ENCODE peak calls at places on chromosomes 16 and 17, in four cellular contexts. B is K562, Z is IMR-90, S is GM12878. T is an unnamed sample.

GRCh38 chr17:74612046-74612445 is 11.5 kb downstream of the CD300E start:
- DNase-seq in Z (no peak), B (no peak), S (no peak), T (no peak)

GRCh38 chr16:53898993-53899392 is 195.0 kb downstream of the FTO start:
- DNase-seq in S (no peak), B (no peak), Z (no peak), T (no peak)

GRCh38 chr16:72787130-72787518 is 260.8 kb downstream of the ZFHX3 start:
- DNase-seq in B (no peak), S (no peak), Z (no peak), T (no peak)

GRCh38 chr17:31156326-31156725 is 61.5 kb downstream of the NF1 start:
- DNase-seq in B (no peak), S (no peak), Z (peak; percentile 78), T (no peak)

GRCh38 chr17:61862105-61862574 is 1.2 kb downstream of the BRIP1 start:
- DNase-seq in B (no peak), Z (peak; percentile 42), S (no peak), T (no peak)

GRCh38 chr16:80680839-80681238 is 123.6 kb downstream of the CDYL2 start:
- DNase-seq in S (no peak), B (no peak), Z (no peak), T (no peak)

GRCh38 chr17:22516861-22517636 is 824.7 kb downstream of the KCNJ18 start:
- DNase-seq in Z (no peak), S (no peak), B (no peak), T (no peak)

GRCh38 chr16:85872666-85873561 is 26.0 kb upstream of the IRF8 start:
- DNase-seq in Z (no peak), B (no peak), S (no peak), T (no peak)

GRCh38 chr17:28501421-28502284 is 4.5 kb upstream of the FOXN1 start:
- DNase-seq in S (no peak), Z (no peak), B (no peak), T (no peak)

GRCh38 chr16:69106491-69107291 is 1.2 kb downstream of the HAS3 start:
- DNase-seq in Z (no peak), B (no peak), S (no peak), T (peak; percentile 36)

GRCh38 chr17:75535119-75535537 is 9.6 kb downstream of the LLGL2 start:
- DNase-seq in B (no peak), S (peak; percentile 26), Z (no peak), T (no peak)

GRCh38 chr17:12512712-12513355 is 152.9 kb upstream of the MYOCD start:
- DNase-seq in B (no peak), S (no peak), Z (peak; percentile 77), T (no peak)

GRCh38 chr17:78401246-78401645 is 22.8 kb downstream of the PGS1 start:
- DNase-seq in Z (peak; percentile 31), S (no peak), B (no peak), T (no peak)

GRCh38 chr17:17414316-17414937 is 62.4 kb upstream of the MED9 start:
- DNase-seq in Z (peak; percentile 80), B (no peak), S (no peak), T (no peak)
- TF ChIP-seq ELK1 in Z (no peak), B (no peak), S (no peak), T (no peak)

GRCh38 chr17:39939031-39939430 is 11.5 kb downstream of the LRRC3C start:
- DNase-seq in S (no peak), B (no peak), Z (no peak), T (no peak)
- TF ChIP-seq RAD21 in S (no peak), B (no peak), Z (no peak), T (no peak)

DNA sequence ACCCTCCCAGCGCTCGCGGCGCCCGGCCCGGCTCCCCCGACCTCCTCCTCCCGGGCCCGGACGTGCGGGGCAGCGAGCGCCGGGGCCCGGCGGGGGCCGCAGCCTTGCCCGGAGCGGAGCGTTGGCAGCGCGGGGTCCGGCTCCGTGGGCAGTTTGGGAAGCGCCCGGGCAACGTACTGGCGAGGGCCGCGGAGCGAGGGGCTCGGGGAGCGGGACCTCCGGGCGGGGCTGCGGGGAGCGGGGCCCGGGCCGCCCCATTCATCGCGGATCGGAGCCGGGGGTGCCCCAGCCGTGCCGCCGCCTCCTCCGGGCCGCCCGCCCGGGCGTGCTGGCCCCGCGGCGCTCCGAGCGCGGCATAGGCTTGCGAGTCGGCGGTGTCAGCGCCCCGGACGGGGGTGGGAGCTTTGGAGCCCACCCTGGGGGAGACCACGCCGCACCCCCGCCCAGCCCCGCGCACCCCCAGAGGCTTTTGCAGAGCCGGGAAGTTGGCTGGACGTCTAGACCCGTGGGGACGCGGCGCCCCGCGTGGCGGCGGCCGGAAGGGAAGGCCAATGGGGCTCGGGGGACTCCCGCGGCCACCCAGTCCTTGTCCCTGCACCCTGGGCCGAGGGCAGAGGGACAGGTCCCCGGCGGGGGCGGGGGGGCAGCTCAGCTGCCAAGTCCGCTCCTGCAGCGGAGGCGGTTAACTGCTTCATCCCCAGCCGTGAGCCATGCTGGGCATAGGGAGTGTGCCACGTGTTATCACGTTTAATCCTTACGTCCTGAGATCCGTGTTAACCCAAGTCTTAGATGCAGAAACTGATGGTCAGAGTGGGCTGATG is 852 bp downstream of the ZNF469 start:
- DNase-seq in B (no peak), S (no peak), Z (peak; percentile 63), T (peak; percentile 83)
- TF ChIP-seq ELK1 in B (no peak), S (no peak), Z (no peak), T (no peak)

GRCh38 chr16:684961-685696 is 995 bp upstream of the JMJD8 start:
- DNase-seq in S (no peak), B (no peak), Z (no peak), T (no peak)

GRCh38 chr16:685967-686366 is 1.8 kb upstream of the JMJD8 start:
- DNase-seq in B (peak; percentile 52), Z (peak; percentile 13), S (no peak), T (no peak)

GRCh38 chr16:682493-683395 is 1.4 kb downstream of the JMJD8 start:
- DNase-seq in Z (no peak), S (no peak), B (no peak), T (no peak)

GRCh38 chr16:683396-684066 is 603 bp downstream of the JMJD8 start:
- DNase-seq in S (no peak), B (peak; percentile 70), Z (no peak), T (peak; percentile 55)

GRCh38 chr16:684067-684794 is at the start of gene JMJD8:
- DNase-seq in S (no peak), B (peak; percentile 97), Z (peak; percentile 92), T (peak; percentile 90)
- TF ChIP-seq RAD21 in S (no peak), B (no peak), Z (no peak), T (no peak)

DNA sequence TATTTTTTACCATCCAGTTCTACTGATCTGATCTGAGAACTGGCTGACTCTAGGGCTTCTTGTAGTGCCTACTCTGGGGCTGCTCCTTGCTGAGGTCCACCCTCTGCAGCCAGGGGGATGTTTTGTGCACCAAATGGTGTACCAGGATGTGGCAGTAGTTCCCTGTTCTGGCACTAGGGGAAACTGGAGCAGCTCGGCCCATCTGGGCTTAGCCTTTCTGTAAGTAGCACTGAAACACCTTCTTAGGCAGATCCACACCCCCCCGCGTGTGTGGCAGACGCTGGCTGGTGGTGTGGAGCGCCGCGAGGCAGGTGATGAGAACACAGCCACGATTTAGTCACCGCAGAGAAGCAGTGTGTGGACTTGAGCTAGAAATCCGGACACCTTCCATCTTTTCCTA is 17.0 kb downstream of the DUSP14 start:
- DNase-seq in B (peak; percentile 45), Z (peak; percentile 47), S (no peak), T (peak; percentile 76)
- TF ChIP-seq ELK1 in B (no peak), Z (no peak), S (no peak), T (no peak)

GRCh38 chr17:73011016-73011486 is 81.4 kb downstream of the SLC39A11 start:
- DNase-seq in B (peak; percentile 86), S (no peak), Z (no peak), T (no peak)
- TF ChIP-seq RAD21 in B (peak; percentile 5), S (no peak), Z (no peak), T (no peak)